ENCODE peak calls at places on chromosomes 7 and 10, in six cellular contexts. A, E, T, B, X and D are unnamed samples.

GRCh38 chr10:110500515-110500905 is 2.8 kb downstream of the DUSP5 start:
- DNase-seq in A (peak; percentile 77), E (peak; percentile 89), T (peak; percentile 70), B (peak; percentile 44), X (no peak), D (no peak)

GRCh38 chr7:128701062-128701785 is 29.1 kb downstream of the GARIN1A start:
- DNase-seq in A (peak; percentile 74), E (no peak), T (no peak), B (no peak), X (no peak), D (no peak)

GRCh38 chr7:16668049-16668858 is 22.3 kb downstream of the BZW2 start:
- DNase-seq in A (peak; percentile 100), E (peak; percentile 100), T (peak; percentile 100), B (no peak), X (no peak), D (no peak)

GRCh38 chr10:46031648-46032532 is 1.5 kb upstream of the NCOA4 start:
- DNase-seq in A (peak; percentile 42), E (no peak), T (no peak), B (no peak), X (no peak), D (no peak)

GRCh38 chr10:17228081-17229015 is at the start of gene VIM:
- DNase-seq in A (peak; percentile 88), E (peak; percentile 98), T (peak; percentile 97), B (peak; percentile 94), X (peak; percentile 89), D (peak; percentile 79)

GRCh38 chr10:60238408-60239100 is 151.1 kb downstream of the ANK3 start:
- DNase-seq in A (peak; percentile 45), E (peak; percentile 57), T (peak; percentile 69), B (peak; percentile 62), X (peak; percentile 9), D (no peak)

GRCh38 chr10:33735463-33735862 is 401.0 kb upstream of the NRP1 start:
- DNase-seq in A (peak; percentile 51), E (peak; percentile 22), T (peak; percentile 32), B (peak; percentile 6), X (no peak), D (no peak)

GRCh38 chr10:116798859-116799258 is 50.4 kb upstream of the ENO4 start:
- DNase-seq in A (no peak), E (no peak), T (no peak), B (no peak), X (no peak), D (no peak)